ENCODE peak calls at places on chromosomes 6 and 20, in five cellular contexts. B is lower lobe of right lung; Q is AG04450; Z is CD8-positive, alpha-beta T cell; G is psoas muscle. R is an unnamed sample.

GRCh38 chr6:2749972-2750600 is 636 bp downstream of the MYLK4 start:
- DNase-seq in B (no peak), Q (no peak), Z (peak; percentile 59), G (peak; percentile 66), R (peak; percentile 75)

GRCh38 chr6:33407132-33407718 is 3.6 kb upstream of the PHF1 start:
- DNase-seq in B (no peak), Q (no peak), Z (no peak), G (no peak), R (peak; percentile 80)

GRCh38 chr6:11769244-11769643 is 9.4 kb downstream of the ADTRP start:
- DNase-seq in B (no peak), Q (no peak), Z (no peak), G (no peak), R (no peak)

GRCh38 chr6:118285791-118286190 is 262.3 kb upstream of the PLN start:
- DNase-seq in B (no peak), Q (no peak), Z (no peak), G (no peak), R (no peak)

GRCh38 chr6:29597184-29597583 is 12.3 kb downstream of the OR2H2 start:
- DNase-seq in B (no peak), Q (no peak), Z (no peak), G (no peak), R (no peak)

GRCh38 chr6:25279748-25280616 is 808 bp downstream of the CARMIL1 start:
- DNase-seq in B (peak; percentile 56), Q (no peak), Z (no peak), G (no peak), R (no peak)

GRCh38 chr6:114342826-114343781 is at the start of gene HS3ST5:
- DNase-seq in B (peak; percentile 45), Q (no peak), Z (no peak), G (peak; percentile 64), R (peak; percentile 8)

GRCh38 chr20:56986931-56987720 is 279.3 kb downstream of the BMP7 start:
- DNase-seq in B (no peak), Q (no peak), Z (no peak), G (no peak), R (no peak)

GRCh38 chr6:41272591-41273175 is 13.8 kb downstream of the TREM1 start:
- DNase-seq in B (no peak), Q (no peak), Z (no peak), G (no peak), R (no peak)

GRCh38 chr20:1468117-1468624 is 1.5 kb upstream of the NSFL1C start:
- DNase-seq in B (no peak), Q (no peak), Z (no peak), G (no peak), R (no peak)

GRCh38 chr6:79149884-79150283 is 71.8 kb upstream of the PHIP start:
- DNase-seq in B (no peak), Q (no peak), Z (no peak), G (no peak), R (no peak)

GRCh38 chr6:12151433-12151820 is 138.7 kb upstream of the EDN1 start:
- DNase-seq in B (no peak), Q (no peak), Z (no peak), G (no peak), R (no peak)

GRCh38 chr6:111361648-111362047 is 121.4 kb downstream of the REV3L start:
- DNase-seq in B (peak; percentile 37), Q (peak; percentile 15), Z (no peak), G (no peak), R (peak; percentile 63)

GRCh38 chr20:56991516-56991915 is 274.9 kb downstream of the BMP7 start:
- DNase-seq in B (no peak), Q (no peak), Z (no peak), G (no peak), R (no peak)

GRCh38 chr6:37717836-37718251 is 20.2 kb upstream of the MDGA1 start:
- DNase-seq in B (no peak), Q (no peak), Z (no peak), G (no peak), R (peak; percentile 43)

GRCh38 chr6:35601331-35602132 is 87.2 kb downstream of the FKBP5 start:
- DNase-seq in B (no peak), Q (peak; percentile 88), Z (peak; percentile 54), G (peak; percentile 73), R (peak; percentile 93)

GRCh38 chr6:105511639-105512038 is 108.8 kb upstream of the PREP start:
- DNase-seq in B (no peak), Q (no peak), Z (no peak), G (no peak), R (no peak)

GRCh38 chr20:39661833-39662232 is 699.7 kb downstream of the DHX35 start:
- DNase-seq in B (no peak), Q (no peak), Z (no peak), G (no peak), R (peak; percentile 14)

GRCh38 chr20:46406986-46407670 is 713 bp upstream of the ELMO2 start:
- DNase-seq in B (peak; percentile 82), Q (no peak), Z (peak; percentile 68), G (peak; percentile 87), R (peak; percentile 18)

GRCh38 chr6:140636698-140637402 is 1262.4 kb upstream of the CITED2 start:
- DNase-seq in B (no peak), Q (no peak), Z (no peak), G (no peak), R (peak; percentile 11)

GRCh38 chr6:147400968-147401367 is 107.5 kb upstream of the SAMD5 start:
- DNase-seq in B (no peak), Q (no peak), Z (no peak), G (no peak), R (no peak)

GRCh38 chr6:37369321-37370196 is 15.8 kb downstream of the RNF8 start:
- DNase-seq in B (no peak), Q (no peak), Z (no peak), G (no peak), R (peak; percentile 61)

GRCh38 chr20:37567671-37568588 is 40.3 kb upstream of the BLCAP start:
- DNase-seq in B (no peak), Q (no peak), Z (no peak), G (peak; percentile 33), R (peak; percentile 4)

GRCh38 chr20:37564388-37565133 is 36.9 kb upstream of the BLCAP start:
- DNase-seq in B (peak; percentile 56), Q (no peak), Z (no peak), G (peak; percentile 66), R (peak; percentile 18)

GRCh38 chr20:37565134-37565811 is 37.6 kb upstream of the BLCAP start:
- DNase-seq in B (no peak), Q (no peak), Z (no peak), G (no peak), R (no peak)

GRCh38 chr20:37567331-37567665 is 39.6 kb upstream of the BLCAP start:
- DNase-seq in B (no peak), Q (no peak), Z (no peak), G (no peak), R (no peak)

GRCh38 chr20:37566590-37567330 is 39.1 kb upstream of the BLCAP start:
- DNase-seq in B (no peak), Q (no peak), Z (no peak), G (no peak), R (no peak)
- TF ChIP-seq CTCF in B (no peak), Q (no peak), Z (no peak), G (no peak), R (no peak)

DNA sequence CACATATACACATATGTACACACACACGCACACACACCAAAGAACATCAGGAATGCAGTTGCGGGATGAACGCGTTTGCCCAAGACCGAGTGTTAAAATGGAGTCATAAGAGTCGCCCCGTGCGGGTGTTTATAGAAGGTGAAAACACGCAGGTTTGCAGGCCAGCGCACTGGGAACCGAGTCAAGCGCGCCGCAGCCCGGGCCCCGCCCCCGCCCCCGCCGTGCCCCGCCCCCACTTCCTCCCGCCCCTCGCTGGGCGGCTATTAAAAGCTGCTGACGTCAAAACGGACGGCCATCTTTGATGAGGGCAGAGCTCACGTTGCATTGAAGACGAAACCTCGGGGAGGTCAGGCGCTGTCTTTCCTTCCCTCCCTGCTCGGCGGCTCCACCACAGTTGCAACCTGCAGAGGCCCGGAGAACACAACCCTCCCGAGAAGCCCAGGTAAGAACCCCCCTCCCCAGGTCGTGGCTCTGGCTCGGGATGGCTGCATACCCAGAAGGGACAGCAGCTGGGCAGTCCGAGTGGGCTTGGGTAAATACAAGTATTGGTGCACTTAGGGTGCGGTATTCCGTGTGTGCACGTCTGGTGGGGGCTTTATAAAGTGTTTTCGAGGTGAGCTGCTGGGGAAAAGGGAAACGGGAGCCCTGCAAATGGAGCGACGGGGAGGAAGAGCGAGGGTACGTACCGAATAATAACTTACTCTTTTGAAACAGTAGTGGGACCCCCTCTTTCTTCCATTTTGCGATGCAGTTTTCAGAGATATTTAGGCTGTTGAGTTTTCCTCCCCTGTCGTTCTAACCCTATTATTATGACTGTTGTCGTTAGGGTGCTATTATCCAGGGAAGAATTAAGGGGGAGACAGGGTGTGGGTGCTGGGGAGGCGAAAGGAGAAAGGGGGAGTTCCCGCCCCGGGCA is at the start of gene SNAP25:
- DNase-seq in B (no peak), Q (peak; percentile 81), Z (no peak), G (no peak), R (peak; percentile 87)
- H3K4me3 ChIP-seq in B (peak within 1 kb of the TSS; percentile 44), Q (peak within 1 kb of the TSS; percentile 69), Z (peak within 1 kb of the TSS; percentile 45), G (peak within 1 kb of the TSS; percentile 32), R (peak within 1 kb of the TSS; percentile 47)

DNA sequence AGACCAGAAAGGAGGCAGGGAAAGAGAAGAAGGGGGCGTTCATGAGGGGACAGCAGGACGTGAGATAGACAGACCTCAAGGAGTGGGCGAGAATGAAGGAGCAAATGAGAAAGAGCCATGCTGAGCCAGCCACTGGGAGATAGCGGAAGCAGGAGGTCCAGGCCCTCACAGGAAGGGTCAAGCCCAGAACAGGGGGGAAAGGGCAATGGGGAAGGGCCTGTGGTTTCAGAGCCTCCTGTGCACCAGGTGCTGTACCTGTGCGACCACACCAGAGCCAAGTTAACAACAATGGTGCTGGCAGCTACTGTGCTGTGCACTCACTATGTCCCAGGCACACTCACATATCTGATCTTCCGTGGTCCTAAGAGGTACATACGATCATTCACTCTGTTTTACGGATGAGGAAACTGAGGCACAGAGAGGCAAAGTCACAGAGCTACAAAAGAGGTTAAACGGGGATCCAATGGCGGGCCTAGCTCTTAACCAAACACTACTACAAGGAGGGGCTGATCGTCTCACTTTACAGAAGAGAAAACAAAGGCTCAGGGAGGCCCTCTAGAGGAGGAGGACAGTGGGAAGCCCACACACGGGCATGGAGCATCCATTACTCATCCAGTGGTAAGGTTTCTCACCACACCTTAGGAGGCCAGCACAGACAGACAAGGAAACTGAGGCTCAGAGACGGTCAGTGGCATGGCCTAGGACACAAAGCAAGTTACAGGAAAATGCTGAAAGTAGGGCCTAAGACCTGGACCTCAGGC is 129.1 kb downstream of the PREX1 start:
- DNase-seq in B (no peak), Q (no peak), Z (no peak), G (no peak), R (no peak)
- TF ChIP-seq CTCF in B (no peak), Q (no peak), Z (no peak), G (no peak), R (no peak)

DNA sequence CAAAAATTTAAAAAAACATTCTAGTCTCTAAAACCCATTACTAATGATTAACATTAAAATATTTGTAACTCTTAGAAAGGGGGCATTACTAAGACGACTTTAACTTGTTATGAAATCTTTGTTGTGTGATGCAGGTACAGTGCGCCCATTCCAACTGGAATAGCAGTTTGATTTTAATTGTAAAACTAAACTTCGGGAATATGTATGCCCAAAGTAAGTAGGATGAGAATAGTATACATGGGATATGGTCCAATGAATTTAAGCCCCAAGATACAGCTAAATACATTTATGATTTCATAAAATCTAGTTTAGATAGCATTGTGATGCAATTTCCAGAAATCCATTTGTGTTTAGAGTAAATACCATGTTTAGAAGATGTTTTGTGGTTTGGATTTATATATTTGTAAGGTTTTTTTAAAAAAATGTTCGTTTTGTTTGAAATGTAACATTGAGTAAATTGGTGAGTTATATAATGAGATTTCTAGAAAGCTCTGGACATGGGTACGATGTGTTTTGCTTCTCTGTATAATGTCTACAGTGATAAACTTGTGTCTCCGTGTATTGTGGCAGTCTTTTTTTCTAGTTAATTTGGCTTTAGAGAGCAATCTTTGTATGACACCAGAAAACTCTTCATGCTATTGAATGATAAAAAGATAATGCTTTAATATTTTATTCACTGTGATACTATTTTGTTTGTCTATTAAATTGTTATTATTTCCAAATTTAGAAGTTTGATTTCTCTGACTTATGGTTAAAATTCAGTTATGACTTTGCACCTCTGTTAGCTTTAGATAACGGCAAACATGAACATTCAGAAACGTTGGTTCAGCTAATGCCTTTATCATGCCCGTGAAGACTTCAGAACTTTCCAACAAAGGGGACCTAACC is 54.8 kb downstream of the RNF182 start:
- DNase-seq in B (no peak), Q (no peak), Z (no peak), G (no peak), R (no peak)
- H3K4me3 ChIP-seq in B (no peak overlapping the region), Q (no peak overlapping the region), Z (no peak overlapping the region), G (no peak overlapping the region), R (no peak overlapping the region)

R was measured in fibroblast of pulmonary artery.